ENCODE peak calls at places on chromosomes 7 and 10, in four cellular contexts. One of them, this sample, is unnamed.

GRCh38 chr7:138979988-138980574 is 1.1 kb downstream of the KIAA1549 start:
- DNase-seq in cardiac fibroblast: peak
- DNase-seq in right atrium auricular region: no peak
- DNase-seq in body of pancreas: no peak
- DNase-seq in this sample: peak

GRCh38 chr7:48094861-48095293 is 5.8 kb downstream of the UPP1 start:
- DNase-seq in cardiac fibroblast: peak
- DNase-seq in right atrium auricular region: no peak
- DNase-seq in body of pancreas: no peak
- DNase-seq in this sample: no peak

GRCh38 chr10:18312385-18313145 is 172.3 kb downstream of the CACNB2 start:
- DNase-seq in cardiac fibroblast: peak
- DNase-seq in right atrium auricular region: no peak
- DNase-seq in body of pancreas: no peak
- DNase-seq in this sample: no peak

GRCh38 chr10:97648557-97649404 is 8.3 kb downstream of the PI4K2A start:
- DNase-seq in cardiac fibroblast: peak
- DNase-seq in body of pancreas: no peak
- DNase-seq in right atrium auricular region: no peak
- DNase-seq in this sample: no peak

GRCh38 chr10:14560274-14560673 is 214.4 kb downstream of the FAM107B start:
- DNase-seq in cardiac fibroblast: peak
- DNase-seq in body of pancreas: no peak
- DNase-seq in right atrium auricular region: no peak
- DNase-seq in this sample: no peak

GRCh38 chr10:43137701-43137970 is 609 bp upstream of the CSGALNACT2 start:
- DNase-seq in right atrium auricular region: peak
- DNase-seq in body of pancreas: peak
- DNase-seq in cardiac fibroblast: peak
- DNase-seq in this sample: peak

GRCh38 chr10:99836711-99837110 is 54.3 kb downstream of the ABCC2 start:
- DNase-seq in cardiac fibroblast: no peak
- DNase-seq in body of pancreas: no peak
- DNase-seq in right atrium auricular region: no peak
- DNase-seq in this sample: no peak

GRCh38 chr7:84876036-84876821 is 310.6 kb downstream of the SEMA3D start:
- DNase-seq in body of pancreas: no peak
- DNase-seq in cardiac fibroblast: no peak
- DNase-seq in right atrium auricular region: no peak
- DNase-seq in this sample: no peak

GRCh38 chr7:27576360-27576944 is 86.2 kb downstream of the HIBADH start:
- DNase-seq in body of pancreas: no peak
- DNase-seq in right atrium auricular region: no peak
- DNase-seq in cardiac fibroblast: peak
- DNase-seq in this sample: no peak

GRCh38 chr7:116797611-116798010 is 64.8 kb upstream of the CAPZA2 start:
- DNase-seq in right atrium auricular region: no peak
- DNase-seq in cardiac fibroblast: peak
- DNase-seq in body of pancreas: no peak
- DNase-seq in this sample: no peak

DNA sequence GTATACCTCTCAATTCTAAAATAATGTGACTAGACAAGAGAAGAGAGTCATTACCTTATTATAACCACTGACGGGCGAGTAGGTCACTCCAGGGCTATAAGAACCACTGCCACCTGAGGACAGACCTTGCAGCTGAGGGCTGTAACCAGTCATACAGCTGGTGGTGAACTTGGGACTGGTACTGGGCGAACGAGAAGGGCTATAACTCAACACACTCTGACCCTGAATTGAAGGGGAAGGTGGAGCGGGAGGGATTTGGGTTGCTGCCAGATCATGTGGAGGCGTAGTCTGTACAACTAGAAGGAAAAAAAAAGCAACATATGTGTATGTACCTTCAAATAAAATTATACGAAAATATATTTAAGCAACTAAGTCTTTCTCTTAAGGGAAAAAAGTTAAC is 3.4 kb downstream of the TMEM209 start:
- DNase-seq in cardiac fibroblast: no peak
- DNase-seq in right atrium auricular region: no peak
- DNase-seq in body of pancreas: no peak
- DNase-seq in this sample: no peak
- TF ChIP-seq CTCF in cardiac fibroblast: no peak
- TF ChIP-seq CTCF in right atrium auricular region: no peak
- TF ChIP-seq CTCF in body of pancreas: no peak
- TF ChIP-seq CTCF in this sample: no peak

DNA sequence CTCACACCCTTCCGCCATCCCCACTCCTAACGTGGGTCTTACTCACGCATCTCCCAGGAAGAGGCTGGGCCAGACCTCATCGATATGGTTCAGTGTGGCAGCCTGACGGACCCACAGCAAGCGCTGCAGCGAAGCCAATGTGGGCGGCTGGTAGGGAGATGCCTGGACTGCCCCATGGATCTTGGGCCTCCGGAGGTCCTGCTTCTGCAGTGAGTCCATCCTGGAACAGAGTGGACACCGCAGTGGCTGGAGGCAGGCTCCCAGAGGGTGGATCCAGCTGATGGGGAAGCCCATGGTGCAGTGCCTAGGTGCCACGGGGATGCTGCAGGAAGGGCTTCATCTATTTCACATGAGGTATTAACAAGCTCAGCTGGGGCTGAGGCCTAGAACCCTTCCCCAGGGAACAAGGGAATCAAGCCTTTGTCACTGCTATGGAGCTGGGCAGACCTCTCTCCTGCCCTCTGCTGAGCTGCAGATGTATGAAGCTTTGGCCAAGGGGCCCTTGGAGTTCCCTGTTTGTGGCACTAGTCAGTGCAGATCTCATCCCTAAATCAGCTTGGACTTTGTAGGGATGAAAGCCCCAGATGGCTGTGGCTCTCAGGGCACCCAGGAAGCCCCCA is 13.7 kb upstream of the SAMD8 start:
- DNase-seq in body of pancreas: no peak
- DNase-seq in right atrium auricular region: no peak
- DNase-seq in cardiac fibroblast: peak
- DNase-seq in this sample: no peak
- TF ChIP-seq CTCF in body of pancreas: no peak
- TF ChIP-seq CTCF in right atrium auricular region: no peak
- TF ChIP-seq CTCF in cardiac fibroblast: peak
- TF ChIP-seq CTCF in this sample: peak

GRCh38 chr10:23156447-23157150 is 35.5 kb upstream of the PTF1A start:
- DNase-seq in right atrium auricular region: no peak
- DNase-seq in cardiac fibroblast: no peak
- DNase-seq in body of pancreas: no peak
- DNase-seq in this sample: no peak

GRCh38 chr10:23155166-23155565 is 36.9 kb upstream of the PTF1A start:
- DNase-seq in body of pancreas: no peak
- DNase-seq in right atrium auricular region: no peak
- DNase-seq in cardiac fibroblast: peak
- DNase-seq in this sample: no peak

GRCh38 chr10:23158370-23158769 is 33.7 kb upstream of the PTF1A start:
- DNase-seq in right atrium auricular region: no peak
- DNase-seq in cardiac fibroblast: peak
- DNase-seq in body of pancreas: peak
- DNase-seq in this sample: no peak

GRCh38 chr10:23157239-23157661 is 34.9 kb upstream of the PTF1A start:
- DNase-seq in right atrium auricular region: no peak
- DNase-seq in cardiac fibroblast: no peak
- DNase-seq in body of pancreas: no peak
- DNase-seq in this sample: no peak

DNA sequence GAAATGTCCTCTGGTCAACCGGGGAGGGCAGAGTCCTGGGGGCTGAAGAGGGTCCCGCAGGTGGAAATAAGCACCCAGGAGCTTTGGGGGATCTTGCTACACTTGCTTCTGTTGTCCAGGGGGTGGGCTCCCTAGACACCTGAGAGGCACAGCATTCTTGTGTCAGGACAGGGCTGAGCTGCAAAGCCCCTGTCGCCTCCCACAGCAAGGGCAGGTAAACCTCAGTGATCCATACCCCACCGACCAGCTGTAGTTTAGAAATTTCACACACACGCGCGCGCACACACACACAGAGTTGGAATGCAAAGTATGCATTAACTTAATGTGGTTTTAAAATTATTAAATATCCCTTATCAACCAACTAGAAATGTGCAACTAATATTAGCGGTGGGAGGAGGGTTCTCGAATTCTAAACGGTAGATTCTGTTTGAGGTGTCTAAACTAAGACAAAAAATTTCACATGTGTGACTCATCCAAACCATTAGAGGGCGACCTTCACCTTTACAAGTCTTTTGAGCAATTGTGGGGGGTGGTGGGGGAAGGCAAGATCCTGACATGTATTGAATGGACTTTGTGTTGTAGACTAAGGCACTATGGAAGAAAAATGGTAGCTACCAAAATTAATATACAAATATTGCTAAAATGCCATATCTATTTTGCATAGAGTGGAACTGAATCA is 34.3 kb upstream of the PTF1A start:
- DNase-seq in cardiac fibroblast: peak
- DNase-seq in body of pancreas: peak
- DNase-seq in right atrium auricular region: no peak
- DNase-seq in this sample: no peak
- TF ChIP-seq CTCF in cardiac fibroblast: peak
- TF ChIP-seq CTCF in body of pancreas: no peak
- TF ChIP-seq CTCF in right atrium auricular region: no peak
- TF ChIP-seq CTCF in this sample: no peak

DNA sequence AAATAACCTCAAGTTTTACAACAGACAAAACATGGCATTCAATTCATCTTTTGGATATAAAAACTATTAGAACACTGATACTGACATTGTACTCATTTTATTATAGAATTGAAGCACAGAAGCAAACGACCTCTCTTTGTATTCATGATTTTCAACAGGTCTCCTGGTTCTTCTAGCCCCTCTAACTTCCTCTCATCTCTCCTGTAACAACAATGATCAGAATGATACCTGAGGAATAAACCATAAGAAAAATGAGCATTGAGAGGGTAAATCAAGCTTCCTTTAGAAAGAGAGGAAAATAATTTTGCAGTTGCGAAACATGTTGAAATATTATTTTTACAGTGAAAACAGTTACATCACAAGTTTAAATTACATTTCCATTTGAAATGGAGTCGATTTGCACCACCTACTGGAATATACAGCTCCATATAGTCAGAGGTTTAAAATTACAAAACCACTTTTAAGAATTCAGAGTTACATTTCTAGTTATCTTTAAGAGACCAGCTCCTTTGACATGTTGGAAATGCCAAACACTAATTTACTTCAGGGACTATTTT is 17.5 kb upstream of the TEX36 start:
- DNase-seq in right atrium auricular region: no peak
- DNase-seq in cardiac fibroblast: peak
- DNase-seq in body of pancreas: no peak
- DNase-seq in this sample: no peak
- TF ChIP-seq CTCF in right atrium auricular region: no peak
- TF ChIP-seq CTCF in cardiac fibroblast: no peak
- TF ChIP-seq CTCF in body of pancreas: peak
- TF ChIP-seq CTCF in this sample: peak

GRCh38 chr7:38177621-38178003 is 433 bp upstream of the STARD3NL start:
- DNase-seq in cardiac fibroblast: no peak
- DNase-seq in right atrium auricular region: no peak
- DNase-seq in body of pancreas: no peak
- DNase-seq in this sample: no peak

GRCh38 chr7:38179719-38180333 is 1.8 kb downstream of the STARD3NL start:
- DNase-seq in right atrium auricular region: no peak
- DNase-seq in body of pancreas: no peak
- DNase-seq in cardiac fibroblast: peak
- DNase-seq in this sample: no peak

GRCh38 chr7:38181111-38181510 is 3.1 kb downstream of the STARD3NL start:
- DNase-seq in body of pancreas: no peak
- DNase-seq in cardiac fibroblast: no peak
- DNase-seq in right atrium auricular region: no peak
- DNase-seq in this sample: no peak

GRCh38 chr7:38178004-38178694 is at the start of gene STARD3NL:
- DNase-seq in cardiac fibroblast: peak
- DNase-seq in body of pancreas: peak
- DNase-seq in right atrium auricular region: peak
- DNase-seq in this sample: peak

DNA sequence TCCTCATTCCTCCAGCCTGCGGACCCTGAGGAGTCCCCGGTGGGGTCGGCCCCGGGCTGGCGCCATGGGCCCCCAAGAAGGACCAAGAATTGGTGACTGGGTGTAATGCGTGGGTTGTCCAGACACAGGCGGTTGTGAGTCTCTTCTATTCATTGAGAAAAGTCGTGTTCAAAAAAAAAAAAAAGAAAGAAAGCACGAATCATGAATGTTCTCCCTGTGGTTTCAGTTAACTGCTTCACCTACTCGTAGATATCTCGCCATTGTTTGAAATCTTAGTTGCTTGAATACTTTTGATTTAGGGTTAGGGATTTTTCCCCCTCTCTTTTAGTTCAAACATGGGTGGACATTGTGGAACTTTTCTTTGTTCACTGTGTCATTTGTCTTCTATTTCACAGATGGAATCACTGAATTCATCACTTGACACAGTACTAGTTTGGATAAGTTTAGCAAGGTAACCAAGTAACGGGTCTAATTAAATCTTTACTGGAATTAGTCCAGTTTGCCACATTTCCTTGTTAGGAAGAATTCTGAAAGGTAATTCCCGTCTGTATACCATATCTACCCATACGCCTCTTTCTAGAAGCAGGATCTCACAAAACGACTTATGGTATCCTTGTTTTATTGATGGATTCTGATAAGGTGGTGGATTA is 775 bp downstream of the STARD3NL start:
- DNase-seq in right atrium auricular region: no peak
- DNase-seq in cardiac fibroblast: peak
- DNase-seq in body of pancreas: no peak
- DNase-seq in this sample: no peak
- TF ChIP-seq CTCF in right atrium auricular region: no peak
- TF ChIP-seq CTCF in cardiac fibroblast: no peak
- TF ChIP-seq CTCF in body of pancreas: peak
- TF ChIP-seq CTCF in this sample: peak

GRCh38 chr10:6110136-6110535 is 21.3 kb downstream of the RBM17 start:
- DNase-seq in cardiac fibroblast: no peak
- DNase-seq in body of pancreas: no peak
- DNase-seq in right atrium auricular region: no peak
- DNase-seq in this sample: no peak

GRCh38 chr10:6108631-6109443 is 20.0 kb downstream of the RBM17 start:
- DNase-seq in right atrium auricular region: no peak
- DNase-seq in cardiac fibroblast: peak
- DNase-seq in body of pancreas: no peak
- DNase-seq in this sample: no peak

GRCh38 chr10:6103591-6103990 is 14.8 kb downstream of the RBM17 start:
- DNase-seq in cardiac fibroblast: no peak
- DNase-seq in right atrium auricular region: no peak
- DNase-seq in body of pancreas: no peak
- DNase-seq in this sample: no peak

GRCh38 chr10:6109444-6109775 is 20.6 kb downstream of the RBM17 start:
- DNase-seq in right atrium auricular region: no peak
- DNase-seq in body of pancreas: no peak
- DNase-seq in cardiac fibroblast: no peak
- DNase-seq in this sample: no peak

GRCh38 chr10:6108072-6108471 is 19.2 kb downstream of the RBM17 start:
- DNase-seq in cardiac fibroblast: no peak
- DNase-seq in body of pancreas: no peak
- DNase-seq in right atrium auricular region: no peak
- DNase-seq in this sample: no peak
- TF ChIP-seq CTCF in cardiac fibroblast: no peak
- TF ChIP-seq CTCF in body of pancreas: no peak
- TF ChIP-seq CTCF in right atrium auricular region: no peak
- TF ChIP-seq CTCF in this sample: no peak

DNA sequence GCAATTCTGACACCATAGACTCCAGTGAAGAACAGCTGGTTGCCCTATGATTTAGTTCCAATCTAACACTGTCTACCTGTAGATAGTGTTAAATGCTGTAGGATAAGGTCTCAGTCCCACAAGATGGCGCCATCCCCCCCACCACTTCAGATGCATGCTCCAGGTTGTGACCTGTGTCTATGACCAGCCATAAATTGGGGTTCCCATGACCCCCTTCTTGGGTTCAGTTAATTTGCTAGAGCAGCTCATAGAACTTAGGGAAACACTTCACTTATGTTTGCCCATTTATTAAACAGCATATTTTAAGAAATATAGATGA is 13.1 kb downstream of the CCSER2 start:
- DNase-seq in right atrium auricular region: no peak
- DNase-seq in body of pancreas: no peak
- DNase-seq in cardiac fibroblast: no peak
- DNase-seq in this sample: no peak
- TF ChIP-seq CTCF in right atrium auricular region: no peak
- TF ChIP-seq CTCF in body of pancreas: no peak
- TF ChIP-seq CTCF in cardiac fibroblast: no peak
- TF ChIP-seq CTCF in this sample: no peak